ENCODE peak calls at places on chromosomes 2 and 18, in four cellular contexts. One of them, this sample, is unnamed.

GRCh38 chr2:20666114-20666363 is 905 bp upstream of the GDF7 start:
- DNase-seq in transverse colon: no peak
- DNase-seq in sigmoid colon: no peak
- DNase-seq in GM23338: peak
- DNase-seq in this sample: no peak

GRCh38 chr18:33677891-33678290 is 99.9 kb downstream of the ASXL3 start:
- DNase-seq in GM23338: no peak
- DNase-seq in sigmoid colon: no peak
- DNase-seq in transverse colon: no peak
- DNase-seq in this sample: no peak

GRCh38 chr2:75021672-75022071 is 63.2 kb downstream of the POLE4 start:
- DNase-seq in GM23338: peak
- DNase-seq in transverse colon: no peak
- DNase-seq in sigmoid colon: no peak
- DNase-seq in this sample: no peak

GRCh38 chr2:143110759-143111428 is 18.3 kb upstream of the ARHGAP15 start:
- DNase-seq in sigmoid colon: no peak
- DNase-seq in GM23338: peak
- DNase-seq in transverse colon: peak
- DNase-seq in this sample: peak

GRCh38 chr2:88637464-88637863 is 10.2 kb upstream of the EIF2AK3 start:
- DNase-seq in sigmoid colon: no peak
- DNase-seq in transverse colon: no peak
- DNase-seq in GM23338: no peak
- DNase-seq in this sample: no peak

GRCh38 chr18:40534748-40535147 is 1420.3 kb upstream of the PIK3C3 start:
- DNase-seq in sigmoid colon: no peak
- DNase-seq in GM23338: no peak
- DNase-seq in transverse colon: no peak
- DNase-seq in this sample: no peak

GRCh38 chr2:14996306-14997014 is 363.9 kb downstream of the LRATD1 start:
- DNase-seq in transverse colon: no peak
- DNase-seq in GM23338: no peak
- DNase-seq in sigmoid colon: no peak
- DNase-seq in this sample: no peak

GRCh38 chr2:238945433-238946150 is 97.7 kb downstream of the TWIST2 start:
- DNase-seq in sigmoid colon: peak
- DNase-seq in GM23338: peak
- DNase-seq in transverse colon: peak
- DNase-seq in this sample: no peak

GRCh38 chr2:231167745-231168459 is 30.5 kb upstream of the ARMC9 start:
- DNase-seq in GM23338: no peak
- DNase-seq in transverse colon: no peak
- DNase-seq in sigmoid colon: no peak
- DNase-seq in this sample: no peak

GRCh38 chr18:59885579-59886163 is 14.1 kb upstream of the PMAIP1 start:
- DNase-seq in GM23338: no peak
- DNase-seq in sigmoid colon: no peak
- DNase-seq in transverse colon: no peak
- DNase-seq in this sample: peak

GRCh38 chr2:42723465-42723864 is 40.5 kb downstream of the OXER1 start:
- DNase-seq in transverse colon: no peak
- DNase-seq in sigmoid colon: no peak
- DNase-seq in GM23338: no peak
- DNase-seq in this sample: no peak

GRCh38 chr2:211181626-211182025 is 625.2 kb downstream of the CPS1 start:
- DNase-seq in sigmoid colon: no peak
- DNase-seq in GM23338: no peak
- DNase-seq in transverse colon: no peak
- DNase-seq in this sample: no peak

GRCh38 chr2:237035781-237036352 is 49.8 kb upstream of the COPS8 start:
- DNase-seq in GM23338: no peak
- DNase-seq in sigmoid colon: no peak
- DNase-seq in transverse colon: no peak
- DNase-seq in this sample: no peak

GRCh38 chr2:2669316-2669715 is 338.2 kb upstream of the MYT1L start:
- DNase-seq in GM23338: no peak
- DNase-seq in sigmoid colon: no peak
- DNase-seq in transverse colon: no peak
- DNase-seq in this sample: no peak

GRCh38 chr18:3498705-3499451 is 48.9 kb downstream of the TGIF1 start:
- DNase-seq in sigmoid colon: no peak
- DNase-seq in transverse colon: peak
- DNase-seq in GM23338: peak
- DNase-seq in this sample: peak

GRCh38 chr18:10715791-10716190 is 190.0 kb downstream of the NAPG start:
- DNase-seq in sigmoid colon: peak
- DNase-seq in transverse colon: no peak
- DNase-seq in GM23338: no peak
- DNase-seq in this sample: no peak

GRCh38 chr2:26298638-26299393 is 47.1 kb upstream of the SELENOI start:
- DNase-seq in GM23338: peak
- DNase-seq in sigmoid colon: peak
- DNase-seq in transverse colon: peak
- DNase-seq in this sample: no peak

GRCh38 chr2:188969236-188970032 is 4.7 kb upstream of the COL3A1 start:
- DNase-seq in transverse colon: no peak
- DNase-seq in GM23338: no peak
- DNase-seq in sigmoid colon: no peak
- DNase-seq in this sample: no peak

GRCh38 chr2:100785621-100786296 is 34.2 kb upstream of the NPAS2 start:
- DNase-seq in GM23338: no peak
- DNase-seq in sigmoid colon: no peak
- DNase-seq in transverse colon: no peak
- DNase-seq in this sample: no peak

GRCh38 chr18:57980573-57981348 is 63.3 kb upstream of the NEDD4L start:
- DNase-seq in transverse colon: no peak
- DNase-seq in GM23338: peak
- DNase-seq in sigmoid colon: no peak
- DNase-seq in this sample: no peak

GRCh38 chr2:15831150-15831549 is 109.2 kb upstream of the MYCN start:
- DNase-seq in GM23338: no peak
- DNase-seq in sigmoid colon: no peak
- DNase-seq in transverse colon: no peak
- DNase-seq in this sample: no peak

GRCh38 chr2:182368446-182368845 is 58.4 kb downstream of the PDE1A start:
- DNase-seq in transverse colon: no peak
- DNase-seq in GM23338: no peak
- DNase-seq in sigmoid colon: no peak
- DNase-seq in this sample: no peak

GRCh38 chr2:24512836-24513235 is 21.8 kb downstream of the NCOA1 start:
- DNase-seq in sigmoid colon: no peak
- DNase-seq in transverse colon: no peak
- DNase-seq in GM23338: no peak
- DNase-seq in this sample: no peak

GRCh38 chr2:15588329-15588919 is 3.2 kb upstream of the DDX1 start:
- DNase-seq in transverse colon: peak
- DNase-seq in sigmoid colon: no peak
- DNase-seq in GM23338: peak
- DNase-seq in this sample: peak

GRCh38 chr2:217064234-217065103 is 204.6 kb upstream of the TNP1 start:
- DNase-seq in GM23338: peak
- DNase-seq in transverse colon: no peak
- DNase-seq in sigmoid colon: peak
- DNase-seq in this sample: peak

GRCh38 chr2:61536086-61536722 is 2.0 kb downstream of the XPO1 start:
- DNase-seq in transverse colon: no peak
- DNase-seq in GM23338: no peak
- DNase-seq in sigmoid colon: peak
- DNase-seq in this sample: no peak

GRCh38 chr18:13137939-13138821 is 80.4 kb upstream of the LDLRAD4 start:
- DNase-seq in GM23338: peak
- DNase-seq in transverse colon: peak
- DNase-seq in sigmoid colon: peak
- DNase-seq in this sample: peak

GRCh38 chr18:2451556-2451955 is 119.7 kb downstream of the METTL4 start:
- DNase-seq in sigmoid colon: no peak
- DNase-seq in GM23338: no peak
- DNase-seq in transverse colon: no peak
- DNase-seq in this sample: no peak

DNA sequence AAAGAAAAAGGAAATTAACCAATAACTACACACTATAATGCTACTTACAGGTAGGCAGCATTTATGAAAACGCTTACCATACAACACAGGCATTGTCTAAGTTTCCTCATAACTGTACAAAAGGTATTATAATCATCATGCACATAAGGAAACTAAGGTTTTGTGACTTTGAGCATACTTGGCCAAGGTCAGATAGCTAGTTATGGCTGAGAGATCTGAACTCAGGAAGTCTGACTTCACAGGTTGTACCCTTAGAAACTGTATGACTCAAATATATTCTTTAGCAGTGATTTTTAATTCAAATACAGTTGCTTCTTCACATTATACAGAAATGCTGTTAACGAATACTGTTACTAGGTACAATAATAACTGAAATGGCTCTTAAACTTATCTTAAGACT is 89.3 kb downstream of the TRIP12 start:
- DNase-seq in sigmoid colon: no peak
- DNase-seq in transverse colon: no peak
- DNase-seq in GM23338: no peak
- DNase-seq in this sample: no peak
- TF ChIP-seq POLR2AphosphoS5 in sigmoid colon: no peak
- TF ChIP-seq POLR2AphosphoS5 in transverse colon: no peak
- TF ChIP-seq POLR2AphosphoS5 in GM23338: no peak
- TF ChIP-seq POLR2AphosphoS5 in this sample: no peak

GRCh38 chr2:10980886-10981425 is 69.2 kb downstream of the KCNF1 start:
- DNase-seq in GM23338: no peak
- DNase-seq in sigmoid colon: no peak
- DNase-seq in transverse colon: no peak
- DNase-seq in this sample: no peak
- H3K4me3 ChIP-seq in GM23338: no peak
- H3K4me3 ChIP-seq in sigmoid colon: no peak
- H3K4me3 ChIP-seq in transverse colon: no peak
- H3K4me3 ChIP-seq in this sample: no peak

DNA sequence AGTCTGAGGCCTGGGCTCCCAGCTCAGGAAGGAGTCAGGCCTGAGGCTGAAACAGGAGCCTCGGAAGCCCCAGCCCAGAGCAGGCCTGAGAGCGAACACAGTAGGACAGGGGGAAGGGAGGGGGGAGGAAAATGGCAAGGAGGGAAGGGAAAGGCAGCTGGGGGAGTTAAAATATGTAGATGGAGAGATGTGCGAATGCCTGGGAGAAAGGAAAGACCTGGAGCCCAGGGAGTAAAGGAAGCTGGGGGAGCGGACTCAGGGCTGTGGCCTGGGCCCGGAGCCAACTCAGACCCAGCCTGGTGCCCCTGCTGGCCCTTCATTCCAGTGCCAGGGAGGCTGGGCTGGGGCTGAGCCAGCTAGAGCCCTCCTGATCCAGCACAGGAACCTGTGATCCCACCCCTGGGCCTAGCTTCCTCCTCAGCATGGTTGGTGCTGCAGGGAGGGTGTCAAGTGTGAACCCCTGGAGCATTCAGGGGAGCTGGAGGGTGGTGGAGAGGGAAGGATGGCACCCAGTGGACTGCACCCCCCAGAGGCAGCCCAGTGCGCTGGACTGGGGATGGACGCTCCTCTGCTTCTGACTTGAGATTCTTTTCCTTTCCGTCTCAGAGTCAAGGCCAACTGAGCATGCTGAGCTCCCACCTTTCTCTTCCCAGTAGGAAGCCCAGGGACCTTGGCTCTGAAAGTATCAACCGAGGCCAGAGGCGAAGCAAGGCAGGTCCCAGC is 46.3 kb downstream of the EMX1 start:
- DNase-seq in transverse colon: no peak
- DNase-seq in GM23338: peak
- DNase-seq in sigmoid colon: no peak
- DNase-seq in this sample: no peak
- H3K27ac ChIP-seq in transverse colon: no peak
- H3K27ac ChIP-seq in GM23338: peak
- H3K27ac ChIP-seq in sigmoid colon: no peak
- H3K27ac ChIP-seq in this sample: no peak

DNA sequence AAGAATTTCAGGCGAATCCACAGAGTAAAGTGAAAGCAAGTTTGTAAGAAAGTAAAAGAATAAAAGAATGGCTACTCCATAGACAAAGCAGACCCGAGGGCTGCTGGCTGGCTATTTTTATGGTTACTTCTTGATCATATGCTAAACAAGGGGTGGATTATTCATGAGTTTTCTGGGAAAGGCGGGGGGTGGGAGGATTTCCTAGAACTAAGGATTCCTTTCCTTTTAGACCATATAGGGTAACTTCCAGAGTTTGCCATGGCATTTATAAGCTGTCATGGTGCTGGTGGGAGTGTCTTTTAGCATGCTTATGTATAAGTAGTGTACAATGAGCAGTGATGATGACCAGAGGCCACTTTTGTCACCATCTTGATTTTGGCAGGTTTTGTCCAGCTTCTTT is 59.8 kb downstream of the SLC4A3 start:
- DNase-seq in sigmoid colon: no peak
- DNase-seq in GM23338: no peak
- DNase-seq in transverse colon: no peak
- DNase-seq in this sample: no peak
- TF ChIP-seq POLR2AphosphoS5 in sigmoid colon: no peak
- TF ChIP-seq POLR2AphosphoS5 in GM23338: no peak
- TF ChIP-seq POLR2AphosphoS5 in transverse colon: no peak
- TF ChIP-seq POLR2AphosphoS5 in this sample: no peak

DNA sequence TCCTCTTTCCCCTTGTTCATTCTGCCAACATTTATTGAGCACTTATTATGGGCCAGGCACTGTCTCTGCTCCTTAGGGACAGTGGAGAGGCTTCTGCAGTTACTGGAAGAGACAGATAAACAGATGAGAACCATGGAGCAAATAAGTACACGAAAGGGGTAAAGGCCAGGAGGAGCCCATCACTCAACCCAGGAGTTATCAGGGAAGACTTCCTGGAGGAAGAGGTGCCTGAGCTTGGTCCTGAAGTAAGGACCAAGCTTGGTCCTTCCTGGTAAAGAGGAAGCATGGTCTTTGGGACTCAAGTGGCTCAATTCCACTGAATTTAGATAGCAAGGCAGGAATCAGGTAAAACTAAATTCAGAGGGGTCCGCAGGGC is 1.7 kb downstream of the ACTG2 start:
- DNase-seq in GM23338: no peak
- DNase-seq in sigmoid colon: no peak
- DNase-seq in transverse colon: no peak
- DNase-seq in this sample: no peak
- H3K4me3 ChIP-seq in GM23338: no peak
- H3K4me3 ChIP-seq in sigmoid colon: peak
- H3K4me3 ChIP-seq in transverse colon: peak
- H3K4me3 ChIP-seq in this sample: no peak

GRCh38 chr2:86039963-86040655 is 65.6 kb downstream of the POLR1A start:
- DNase-seq in sigmoid colon: peak
- DNase-seq in transverse colon: no peak
- DNase-seq in GM23338: no peak
- DNase-seq in this sample: no peak

GRCh38 chr2:86038291-86039081 is 67.2 kb downstream of the POLR1A start:
- DNase-seq in transverse colon: peak
- DNase-seq in GM23338: no peak
- DNase-seq in sigmoid colon: peak
- DNase-seq in this sample: peak

GRCh38 chr2:86037795-86038192 is 67.9 kb downstream of the POLR1A start:
- DNase-seq in GM23338: no peak
- DNase-seq in sigmoid colon: no peak
- DNase-seq in transverse colon: no peak
- DNase-seq in this sample: no peak

GRCh38 chr2:86037141-86037794 is 68.4 kb downstream of the POLR1A start:
- DNase-seq in sigmoid colon: peak
- DNase-seq in transverse colon: peak
- DNase-seq in GM23338: no peak
- DNase-seq in this sample: peak

GRCh38 chr2:86039178-86039962 is 66.3 kb downstream of the POLR1A start:
- DNase-seq in GM23338: no peak
- DNase-seq in sigmoid colon: peak
- DNase-seq in transverse colon: no peak
- DNase-seq in this sample: no peak
- H3K27ac ChIP-seq in GM23338: no peak
- H3K27ac ChIP-seq in sigmoid colon: peak
- H3K27ac ChIP-seq in transverse colon: peak
- H3K27ac ChIP-seq in this sample: no peak